ENCODE peak calls at places on chromosomes 12 and 14, in six cellular contexts. F, H, G, O, K and C are unnamed samples.

GRCh38 chr12:123034022-123034541 is 53.6 kb downstream of the ARL6IP4 start:
- DNase-seq in G (no peak), K (no peak), F (no peak), H (peak; percentile 41), O (no peak), C (no peak)

GRCh38 chr14:91284791-91285548 is 40.5 kb upstream of the GPR68 start:
- DNase-seq in H (no peak), O (no peak), F (no peak), G (no peak), K (no peak), C (no peak)

GRCh38 chr14:22653012-22653621 is 9.0 kb upstream of the OR6J1 start:
- DNase-seq in G (peak; percentile 72), F (no peak), O (peak; percentile 75), K (no peak), H (peak; percentile 63), C (no peak)

GRCh38 chr14:93984987-93985410 is 8.6 kb upstream of the ASB2 start:
- DNase-seq in H (peak; percentile 23), O (no peak), F (no peak), K (no peak), G (peak; percentile 48), C (no peak)

GRCh38 chr14:52735921-52736489 is 6.0 kb downstream of the STYX start:
- DNase-seq in G (no peak), O (no peak), F (no peak), H (no peak), K (no peak), C (no peak)

GRCh38 chr14:104424406-104425072 is 155.0 kb upstream of the C14orf180 start:
- DNase-seq in F (peak; percentile 74), H (no peak), K (no peak), O (no peak), G (no peak), C (no peak)

GRCh38 chr14:95134304-95134933 is 22.9 kb downstream of the DICER1 start:
- DNase-seq in O (no peak), K (no peak), F (no peak), G (no peak), H (no peak), C (no peak)

GRCh38 chr14:99930420-99931274 is 134.6 kb upstream of the EVL start:
- DNase-seq in F (no peak), O (no peak), G (no peak), H (no peak), K (peak; percentile 51), C (peak; percentile 82)

DNA sequence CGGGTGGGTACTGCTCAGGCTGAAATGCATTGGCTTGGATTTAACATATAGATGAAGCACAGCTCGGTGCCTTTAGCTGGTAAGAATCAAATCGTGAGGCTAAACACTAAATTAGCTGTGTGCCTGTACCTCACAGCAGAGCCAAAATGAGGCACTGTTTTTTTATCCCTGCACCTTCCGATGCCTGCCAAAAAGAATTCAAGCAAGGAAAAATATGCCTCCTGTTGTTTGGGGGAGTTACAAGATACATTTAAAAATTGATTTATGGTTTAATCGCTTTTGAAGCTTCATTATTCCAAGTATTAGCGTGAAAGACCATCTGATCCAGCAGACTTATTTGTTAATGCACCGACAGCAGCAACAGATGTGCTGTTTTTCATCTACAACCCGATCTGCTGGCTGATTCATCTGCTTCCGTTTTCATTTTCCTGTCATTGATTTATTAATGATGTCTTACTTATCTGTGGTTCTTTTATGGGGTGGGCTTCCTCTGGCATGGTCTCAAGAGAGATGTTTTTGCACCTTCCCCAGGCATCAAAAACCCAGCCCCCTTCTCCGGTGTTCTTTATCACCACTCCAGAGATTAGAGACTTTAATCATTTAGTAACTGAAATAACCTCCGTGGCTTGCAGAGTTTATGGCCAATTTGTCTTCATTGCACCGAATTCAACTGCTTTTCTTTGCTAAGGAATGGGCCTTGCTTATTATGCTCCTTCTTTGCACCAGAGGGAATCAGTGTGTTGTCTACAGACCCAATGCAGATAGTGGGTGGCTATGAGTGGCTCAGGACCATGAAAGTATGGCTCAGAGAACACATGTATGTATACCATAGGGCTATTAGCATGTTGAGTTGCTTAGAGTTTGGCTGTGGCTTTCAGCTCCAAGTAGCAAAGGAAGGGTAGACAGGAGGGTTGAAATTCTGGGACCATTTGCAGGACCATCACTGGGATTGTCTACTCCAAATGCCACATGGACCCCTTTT is 166.9 kb upstream of the TMEM260 start:
- DNase-seq in O (no peak), G (no peak), F (no peak), H (no peak), K (no peak), C (no peak)
- TF ChIP-seq POLR2AphosphoS5 in O (no peak), G (no peak), F (no peak), H (no peak), K (no peak), C (no peak)

DNA sequence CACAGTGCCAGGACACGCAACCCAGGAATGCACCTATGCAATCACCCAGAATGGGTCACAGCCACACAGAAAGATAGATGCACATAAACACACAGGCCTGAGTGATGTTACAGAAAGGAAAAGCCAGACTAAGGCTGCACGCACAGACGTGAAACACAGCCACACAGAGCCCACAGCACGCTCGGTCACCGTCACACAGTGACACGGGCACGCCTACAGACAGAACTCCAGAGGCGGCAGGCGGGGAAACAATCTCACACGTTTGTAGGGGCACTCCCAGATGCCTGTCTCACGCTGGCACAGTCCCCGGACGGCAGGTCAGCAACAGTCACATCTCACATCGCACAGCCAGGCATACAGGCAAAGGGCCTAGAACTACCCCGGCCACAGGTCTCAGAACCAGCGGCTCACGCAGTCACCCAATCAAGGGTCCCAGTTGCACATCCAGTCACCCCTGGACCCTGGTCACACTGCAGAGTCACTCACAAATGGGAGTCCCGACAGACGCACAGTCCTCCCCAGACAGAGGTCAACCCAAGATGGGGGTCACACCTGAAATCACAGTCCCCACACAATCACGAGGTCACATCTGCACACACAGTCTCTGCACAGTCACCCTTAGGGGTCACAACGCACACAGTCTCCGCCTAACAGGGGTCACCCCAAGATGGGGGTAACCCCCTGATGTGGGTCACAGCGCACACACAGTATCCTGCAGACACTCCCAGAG is 790 bp downstream of the SSH1 start:
- DNase-seq in F (peak; percentile 66), G (peak; percentile 81), K (no peak), O (peak; percentile 60), H (peak; percentile 45), C (no peak)
- TF ChIP-seq POLR2AphosphoS5 in F (peak; percentile 81), G (peak; percentile 55), K (peak; percentile 69), O (no peak), H (no peak), C (peak; percentile 96)

GRCh38 chr12:70739741-70740140 is 102.5 kb upstream of the PTPRB start:
- DNase-seq in O (no peak), H (no peak), F (no peak), G (no peak), K (no peak), C (no peak)
- TF ChIP-seq POLR2AphosphoS5 in O (no peak), H (no peak), F (no peak), G (no peak), K (no peak), C (no peak)

DNA sequence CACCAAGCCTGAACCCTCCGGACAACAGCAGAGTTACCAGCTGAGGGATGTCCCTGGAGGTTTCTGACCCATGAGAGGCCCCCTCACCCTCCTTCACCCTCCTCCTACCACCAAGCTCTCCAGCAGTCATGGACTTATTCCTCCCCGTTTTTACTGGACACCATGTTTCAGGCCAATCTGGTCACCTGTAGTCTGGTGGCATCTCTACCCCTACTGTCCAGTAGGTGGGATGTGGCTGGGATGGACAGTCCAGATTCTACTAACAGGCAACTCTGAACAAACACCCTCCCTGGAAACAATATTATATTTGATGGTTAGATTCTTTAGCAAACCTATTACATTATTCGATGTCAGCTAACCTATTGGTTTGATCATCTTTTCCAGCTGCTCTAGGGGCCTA is 83.2 kb downstream of the SLC38A1 start:
- DNase-seq in O (no peak), K (no peak), H (no peak), G (no peak), F (no peak), C (no peak)
- TF ChIP-seq POLR2AphosphoS5 in O (no peak), K (peak; percentile 41), H (no peak), G (no peak), F (no peak), C (peak; percentile 46)

DNA sequence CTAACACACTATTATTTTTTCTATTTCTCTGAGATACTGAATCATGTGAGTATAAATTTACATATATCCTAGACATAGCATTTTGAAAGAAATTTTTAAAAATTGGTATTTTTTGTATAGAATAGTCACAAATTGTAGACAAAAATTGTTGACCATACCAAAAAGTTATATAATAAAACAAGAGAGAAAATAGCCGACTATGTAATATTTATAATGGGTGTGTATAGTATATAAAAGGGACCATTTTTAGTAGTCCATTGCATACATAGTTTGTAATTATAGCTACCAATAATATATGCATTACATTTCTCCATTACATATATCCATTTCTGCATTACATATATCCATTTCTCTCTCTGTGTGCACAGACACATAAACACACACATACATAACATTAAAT is 590.2 kb downstream of the TMTC2 start:
- DNase-seq in K (no peak), F (no peak), G (no peak), H (no peak), O (no peak), C (no peak)
- TF ChIP-seq POLR2AphosphoS5 in K (no peak), F (no peak), G (no peak), H (no peak), O (no peak), C (no peak)

DNA sequence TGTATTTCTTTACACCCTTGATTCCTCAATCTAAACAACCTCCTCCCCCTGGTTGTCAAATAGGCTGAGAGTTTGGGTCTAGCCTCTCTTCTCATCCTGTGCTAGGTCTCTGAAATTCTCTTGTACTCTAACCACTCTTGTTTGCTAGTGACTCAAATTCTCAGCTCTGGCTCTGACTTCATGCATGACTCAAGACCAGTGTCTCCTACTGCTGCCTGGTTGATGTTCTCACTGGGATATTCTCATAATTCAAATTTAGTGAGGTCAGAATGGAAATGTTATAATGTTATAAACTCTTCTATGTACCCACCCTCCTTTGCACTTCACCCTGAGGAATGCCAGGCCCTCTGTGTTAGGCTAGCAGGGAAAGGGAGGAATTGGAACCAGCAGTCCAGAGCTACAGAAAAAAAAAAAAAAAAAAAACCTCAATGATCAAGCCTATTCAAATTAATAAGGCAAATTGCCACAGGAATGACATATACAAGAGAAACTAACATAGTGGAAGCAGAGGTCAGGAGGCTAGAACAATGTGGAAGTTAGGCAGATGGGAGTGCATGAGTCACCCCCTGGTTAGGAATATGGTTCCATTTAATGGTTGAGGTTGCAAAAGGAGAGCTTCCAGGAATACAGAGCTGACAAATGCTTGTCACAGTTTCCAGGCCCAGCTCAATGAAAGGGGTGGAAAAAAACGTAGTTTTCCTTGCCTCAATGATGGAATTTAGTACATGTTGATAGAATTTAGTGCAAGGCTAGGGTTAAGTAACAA is 459.5 kb downstream of the RMST start:
- DNase-seq in K (no peak), O (no peak), G (no peak), H (no peak), F (no peak), C (no peak)
- TF ChIP-seq POLR2AphosphoS5 in K (no peak), O (no peak), G (peak; percentile 58), H (no peak), F (no peak), C (no peak)

GRCh38 chr14:105836160-105836559 is 309.8 kb downstream of the TMEM121 start:
- DNase-seq in K (no peak), H (no peak), G (no peak), O (no peak), F (no peak), C (no peak)
- TF ChIP-seq POLR2AphosphoS5 in K (no peak), H (no peak), G (no peak), O (no peak), F (no peak), C (peak; percentile 69)

GRCh38 chr12:63323942-63324341 is 172.9 kb upstream of the AVPR1A start:
- DNase-seq in O (no peak), H (no peak), G (no peak), K (no peak), F (no peak), C (no peak)

GRCh38 chr12:63325757-63326156 is 174.8 kb upstream of the AVPR1A start:
- DNase-seq in O (no peak), F (no peak), K (no peak), G (no peak), H (no peak), C (no peak)

GRCh38 chr12:63321373-63321772 is 170.4 kb upstream of the AVPR1A start:
- DNase-seq in F (no peak), K (no peak), O (no peak), H (no peak), G (no peak), C (no peak)

GRCh38 chr12:63326260-63326659 is 175.3 kb upstream of the AVPR1A start:
- DNase-seq in K (no peak), H (no peak), F (no peak), G (no peak), O (no peak), C (no peak)
- TF ChIP-seq POLR2AphosphoS5 in K (no peak), H (no peak), F (no peak), G (no peak), O (no peak), C (no peak)